ENCODE peak calls at places on chromosomes 3 and 15, in six cellular contexts. O is occipital lobe; E is heart left ventricle; T is MM.1S; V is substantia nigra; H is stimulated activated naive CD8-positive, alpha-beta T cell treated with anti-CD3 and anti-CD28 coated beads, Interleukin-15, Interleukin-2, amounts not matched to agents 100 U/mL and 50 U/mL, for 24 hours. I is an unnamed sample.

GRCh38 chr15:74907277-74907870 is 723 bp upstream of the FAM219B start:
- DNase-seq in V (no peak), H (no peak), O (no peak), T (no peak), E (peak), I (no peak)

GRCh38 chr3:183486472-183486871 is 58.1 kb upstream of the MCF2L2 start:
- DNase-seq in T (no peak), E (no peak), V (no peak), H (no peak), O (no peak), I (no peak)

GRCh38 chr3:112818289-112818688 is 28.4 kb downstream of the CD200R1L start:
- DNase-seq in V (no peak), O (no peak), T (no peak), H (no peak), E (no peak), I (no peak)

GRCh38 chr3:82000773-82001172 is 239.3 kb upstream of the GBE1 start:
- DNase-seq in E (no peak), O (no peak), H (no peak), T (peak), V (no peak), I (no peak)

GRCh38 chr3:155416500-155417118 is 123.1 kb upstream of the STRIT1 start:
- DNase-seq in E (no peak), V (no peak), H (no peak), O (no peak), T (no peak), I (no peak)

GRCh38 chr15:61063875-61064320 is 165.2 kb downstream of the RORA start:
- DNase-seq in O (no peak), H (no peak), V (no peak), T (no peak), E (no peak), I (no peak)

GRCh38 chr3:100603449-100603848 is 6.0 kb upstream of the ADGRG7 start:
- DNase-seq in H (no peak), V (no peak), O (no peak), T (peak), E (no peak), I (no peak)

GRCh38 chr3:23455775-23456174 is 252.6 kb downstream of the UBE2E2 start:
- DNase-seq in T (no peak), V (no peak), E (no peak), H (no peak), O (no peak), I (no peak)

GRCh38 chr3:113662824-113663223 is 33.6 kb downstream of the USF3 start:
- DNase-seq in T (no peak), E (no peak), H (no peak), V (no peak), O (no peak), I (no peak)

GRCh38 chr3:64291956-64292355 is 66.7 kb upstream of the PRICKLE2 start:
- DNase-seq in E (no peak), T (no peak), O (no peak), H (no peak), V (no peak), I (no peak)

GRCh38 chr15:31128919-31129768 is 27.6 kb upstream of the TRPM1 start:
- DNase-seq in V (peak), E (peak), O (peak), H (peak), T (peak), I (peak)

GRCh38 chr15:48554112-48554511 is 91.4 kb downstream of the FBN1 start:
- DNase-seq in O (no peak), H (no peak), V (no peak), T (no peak), E (no peak), I (no peak)

GRCh38 chr15:60390931-60391501 is 6.8 kb downstream of the ANXA2 start:
- DNase-seq in E (no peak), T (no peak), V (no peak), O (no peak), H (no peak), I (no peak)

GRCh38 chr15:63476229-63476632 is 28.2 kb upstream of the USP3 start:
- DNase-seq in E (no peak), V (no peak), O (no peak), T (no peak), H (no peak), I (no peak)

GRCh38 chr15:79595995-79596622 is 164.0 kb downstream of the MINAR1 start:
- DNase-seq in V (no peak), O (no peak), H (peak), T (peak), E (no peak), I (no peak)

GRCh38 chr3:65713016-65713415 is 325.7 kb downstream of the MAGI1 start:
- DNase-seq in O (peak), T (no peak), H (no peak), E (no peak), V (no peak), I (no peak)

I was measured in activated gamma-delta T cell.